ENCODE peak calls at places on chromosomes 3 and 15, in five cellular contexts. O is H1, R is transverse colon, E is prostate gland, B is breast epithelium. C is an unnamed sample.

GRCh38 chr3:161430307-161430706 is 59.0 kb upstream of the SPTSSB start:
- DNase-seq in B (no peak), R (no peak), E (no peak), O (no peak), C (no peak)

GRCh38 chr3:23659274-23659673 is 146.5 kb upstream of the UBE2E1 start:
- DNase-seq in O (no peak), B (no peak), E (no peak), R (no peak), C (no peak)

GRCh38 chr3:183006396-183007002 is 26.2 kb upstream of the DCUN1D1 start:
- DNase-seq in E (no peak), R (no peak), B (no peak), O (no peak), C (no peak)

GRCh38 chr3:46574263-46574662 is 8.2 kb upstream of the LRRC2 start:
- DNase-seq in O (no peak), R (no peak), B (no peak), E (no peak), C (no peak)

GRCh38 chr15:78204351-78205309 is 29.7 kb downstream of the ACSBG1 start:
- DNase-seq in B (no peak), O (peak; percentile 39), E (peak; percentile 3), R (no peak), C (no peak)

GRCh38 chr3:14319654-14320182 is 82.7 kb upstream of the SLC6A6 start:
- DNase-seq in E (no peak), O (peak; percentile 69), B (no peak), R (peak; percentile 49), C (no peak)

GRCh38 chr3:125916376-125916978 is 52.5 kb upstream of the ROPN1B start:
- DNase-seq in R (peak; percentile 99), O (peak; percentile 97), B (peak; percentile 100), E (peak; percentile 98), C (peak; percentile 73)

GRCh38 chr3:103085465-103085864 is 650.6 kb downstream of the ZPLD1 start:
- DNase-seq in R (no peak), B (no peak), O (no peak), E (no peak), C (no peak)

GRCh38 chr3:134427400-134428111 is 53.3 kb upstream of the AMOTL2 start:
- DNase-seq in R (no peak), B (no peak), E (no peak), O (no peak), C (peak; percentile 95)

GRCh38 chr15:74128785-74129350 is 1.5 kb upstream of the ISLR2 start:
- DNase-seq in O (peak; percentile 73), B (no peak), E (no peak), R (no peak), C (no peak)

GRCh38 chr3:37086918-37087317 is 87.5 kb downstream of the LRRFIP2 start:
- DNase-seq in E (no peak), R (no peak), O (no peak), B (no peak), C (no peak)

GRCh38 chr3:66823010-66823399 is 175.1 kb upstream of the KBTBD8 start:
- DNase-seq in E (no peak), R (no peak), B (no peak), O (no peak), C (no peak)

GRCh38 chr15:54820098-54820497 is 376.6 kb downstream of the RSL24D1 start:
- DNase-seq in E (no peak), R (no peak), O (no peak), B (no peak), C (no peak)

GRCh38 chr3:84724877-84725276 is 233.9 kb upstream of the CADM2 start:
- DNase-seq in B (no peak), R (no peak), E (no peak), O (no peak), C (peak; percentile 77)

GRCh38 chr3:107193114-107193513 is 184.1 kb upstream of the CCDC54 start:
- DNase-seq in E (no peak), O (no peak), B (no peak), R (no peak), C (no peak)

GRCh38 chr3:155325263-155325835 is 31.9 kb upstream of the STRIT1 start:
- DNase-seq in B (no peak), O (no peak), E (no peak), R (no peak), C (no peak)

GRCh38 chr3:179671709-179672337 is 19.0 kb downstream of the USP13 start:
- DNase-seq in E (no peak), O (no peak), B (no peak), R (no peak), C (no peak)

GRCh38 chr15:69573815-69574472 is 121.3 kb downstream of the RPLP1 start:
- DNase-seq in R (no peak), O (no peak), B (no peak), E (no peak), C (no peak)

GRCh38 chr15:71252036-71252898 is 137.0 kb downstream of the THSD4 start:
- DNase-seq in E (no peak), O (no peak), B (no peak), R (no peak), C (no peak)

GRCh38 chr3:167067844-167068161 is 312.3 kb downstream of the ZBBX start:
- DNase-seq in O (no peak), E (no peak), B (no peak), R (no peak), C (no peak)

GRCh38 chr3:23779841-23780240 is 25.9 kb upstream of the UBE2E1 start:
- DNase-seq in R (no peak), B (no peak), O (no peak), E (no peak), C (no peak)

GRCh38 chr3:30658328-30659052 is 52.1 kb downstream of the TGFBR2 start:
- DNase-seq in R (no peak), E (no peak), B (no peak), O (no peak), C (peak; percentile 36)

GRCh38 chr3:197802505-197803459 is 11.7 kb downstream of the LRCH3 start:
- DNase-seq in R (no peak), B (no peak), E (no peak), O (no peak), C (no peak)

GRCh38 chr3:71582612-71583568 is 638 bp downstream of the FOXP1 start:
- DNase-seq in R (peak; percentile 85), O (peak; percentile 77), B (peak; percentile 74), E (peak; percentile 84), C (no peak)

GRCh38 chr3:190877925-190878324 is 15.4 kb upstream of the GMNC start:
- DNase-seq in R (no peak), B (no peak), E (no peak), O (peak; percentile 68), C (no peak)

GRCh38 chr3:144142151-144142855 is 170.7 kb downstream of the DIPK2A start:
- DNase-seq in R (no peak), E (no peak), O (no peak), B (no peak), C (no peak)

GRCh38 chr3:72633101-72633500 is 215.1 kb downstream of the SHQ1 start:
- DNase-seq in E (no peak), R (no peak), B (no peak), O (no peak), C (no peak)

GRCh38 chr3:123634149-123635051 is 49.5 kb upstream of the HACD2 start:
- DNase-seq in R (no peak), O (no peak), B (no peak), E (no peak), C (no peak)

GRCh38 chr3:32340039-32340438 is 51.6 kb upstream of the CMTM7 start:
- DNase-seq in O (no peak), R (no peak), B (no peak), E (peak; percentile 48), C (peak; percentile 17)

GRCh38 chr3:51684971-51685751 is 14.1 kb downstream of the TEX264 start:
- DNase-seq in O (no peak), B (no peak), R (no peak), E (peak; percentile 19), C (no peak)

GRCh38 chr3:60316121-60316783 is 935.0 kb downstream of the FHIT start:
- DNase-seq in B (no peak), O (no peak), E (no peak), R (no peak), C (no peak)

GRCh38 chr15:54014067-54014466 is 35.8 kb downstream of the UNC13C start:
- DNase-seq in B (no peak), O (no peak), R (no peak), E (no peak), C (no peak)

GRCh38 chr3:195583831-195584542 is at the start of gene APOD:
- DNase-seq in E (peak; percentile 57), B (no peak), R (peak; percentile 49), O (no peak), C (no peak)

GRCh38 chr3:165462616-165463334 is 266.6 kb upstream of the SLITRK3 start:
- DNase-seq in O (no peak), B (no peak), R (no peak), E (no peak), C (no peak)

GRCh38 chr3:197022405-197023231 is 7.0 kb downstream of the MELTF start:
- DNase-seq in E (no peak), B (no peak), O (no peak), R (no peak), C (no peak)

GRCh38 chr15:67080900-67081431 is 15.6 kb downstream of the SMAD3 start:
- DNase-seq in O (no peak), R (no peak), E (no peak), B (no peak), C (no peak)
- TF ChIP-seq CTCF in O (peak; percentile 25), R (no peak), E (no peak), B (no peak), C (peak; percentile 46)

GRCh38 chr15:52802110-52802509 is 12.0 kb upstream of the ONECUT1 start:
- DNase-seq in B (no peak), R (no peak), O (no peak), E (no peak), C (no peak)
- TF ChIP-seq POLR2AphosphoS5 in B (no peak), R (no peak), O (no peak), E (no peak), C (no peak)

DNA sequence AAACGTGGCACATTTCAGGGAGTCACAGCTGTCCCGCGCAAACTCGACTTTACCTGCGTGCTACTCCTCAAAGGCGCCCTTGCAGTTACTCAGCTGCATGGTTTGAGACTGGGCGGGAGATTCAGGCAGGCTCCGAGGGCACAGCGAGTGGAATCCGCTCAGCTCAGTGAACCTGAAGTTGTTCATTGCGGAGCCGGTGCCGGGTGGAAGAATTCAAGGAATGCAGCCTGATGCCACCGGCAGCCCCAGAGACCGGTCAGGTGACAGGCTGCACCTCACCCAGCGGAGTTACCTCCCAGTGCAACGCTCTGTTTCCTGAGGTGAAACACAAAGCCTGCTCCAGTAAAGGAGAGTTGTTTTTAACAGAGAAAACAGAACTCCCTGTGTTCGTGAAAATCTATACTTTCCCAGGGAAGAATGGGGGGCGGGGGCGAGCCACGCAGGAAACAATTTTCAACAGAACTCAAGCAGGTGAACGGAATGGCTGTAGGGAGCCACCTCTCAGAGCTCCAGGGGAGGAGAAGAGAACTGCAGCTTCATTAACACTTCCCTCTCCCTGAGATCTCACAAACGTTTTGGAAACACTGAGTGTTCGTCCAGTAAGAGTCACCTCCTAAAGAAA is 3.8 kb downstream of the VEPH1 start:
- DNase-seq in R (peak; percentile 45), O (peak; percentile 83), B (peak; percentile 74), E (peak; percentile 53), C (no peak)
- TF ChIP-seq CTCF in R (peak; percentile 9), O (no peak), B (peak; percentile 56), E (no peak), C (no peak)

GRCh38 chr3:159378391-159378790 is 576.5 kb downstream of the MFSD1 start:
- DNase-seq in O (no peak), E (no peak), B (no peak), R (no peak), C (no peak)

DNA sequence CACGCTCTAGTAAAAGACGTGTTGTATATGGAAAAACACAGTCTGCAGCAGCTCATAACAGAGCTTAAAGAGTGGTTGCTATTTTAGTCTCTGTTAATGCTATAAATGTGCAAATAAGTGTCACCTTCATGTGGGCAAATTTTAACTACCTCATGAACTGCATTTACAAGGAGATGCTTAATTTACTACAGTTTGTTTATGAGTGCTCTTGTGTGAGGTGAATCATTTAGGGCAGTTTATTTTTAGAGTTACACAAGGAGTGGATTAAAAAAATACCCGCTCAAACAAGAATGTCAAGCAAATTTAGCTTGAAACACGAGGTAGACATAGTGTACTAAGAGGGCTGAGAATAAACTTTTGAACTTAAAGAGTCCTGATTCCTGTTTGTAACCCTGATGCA is 579.0 kb downstream of the MFSD1 start:
- DNase-seq in B (no peak), E (no peak), R (no peak), O (no peak), C (no peak)
- TF ChIP-seq POLR2AphosphoS5 in B (no peak), E (no peak), R (no peak), O (no peak), C (no peak)

C was measured in Panc1.